ENCODE peak calls at places on chromosome 4, in six cellular contexts. Q is adipocyte; D is nucleus accumbens; B is effector CD8-positive, alpha-beta T cell; F is H7; Y is activated naive CD4-positive, alpha-beta T cell treated with anti-CD3 and anti-CD28 coated beads, Interleukin-2, amount 10 ng/mL, durations not matched to agents 7 days and 5 days. K is an unnamed sample.

GRCh38 chr4:156303708-156304107 is 350.0 kb upstream of the CTSO start:
- DNase-seq in D (no peak), Y (no peak), Q (no peak), B (no peak), F (no peak), K (no peak)

GRCh38 chr4:162959056-162959455 is 207.6 kb downstream of the NAF1 start:
- DNase-seq in Y (no peak), D (no peak), Q (no peak), B (no peak), F (peak), K (peak)

GRCh38 chr4:187732524-187732923 is 263.0 kb upstream of the ZFP42 start:
- DNase-seq in Y (no peak), Q (peak), B (no peak), F (no peak), D (no peak), K (no peak)

GRCh38 chr4:55358668-55359067 is 12.6 kb downstream of the SRD5A3 start:
- DNase-seq in Y (no peak), F (no peak), B (no peak), D (no peak), Q (peak), K (peak)

GRCh38 chr4:127188847-127189246 is 443.9 kb upstream of the INTU start:
- DNase-seq in F (peak), Q (no peak), Y (no peak), B (no peak), D (no peak), K (no peak)

GRCh38 chr4:149790172-149790907 is 25.3 kb downstream of the IQCM start:
- DNase-seq in Q (peak), Y (no peak), D (no peak), F (no peak), B (no peak), K (no peak)

GRCh38 chr4:103075435-103075893 is 1.1 kb downstream of the SLC9B2 start:
- DNase-seq in F (no peak), Q (peak), B (no peak), Y (no peak), D (no peak), K (peak)

GRCh38 chr4:123106741-123107140 is 184.3 kb upstream of the NUDT6 start:
- DNase-seq in F (no peak), Y (no peak), B (no peak), D (no peak), Q (no peak), K (no peak)

GRCh38 chr4:7067147-7067522 is 729 bp downstream of the GRPEL1 start:
- DNase-seq in B (no peak), Q (peak), F (no peak), Y (no peak), D (no peak), K (peak)

GRCh38 chr4:128768373-128768996 is 41.0 kb upstream of the JADE1 start:
- DNase-seq in Q (no peak), F (no peak), B (no peak), D (no peak), Y (no peak), K (peak)

GRCh38 chr4:164730705-164731393 is 23.1 kb upstream of the SMIM31 start:
- DNase-seq in Q (no peak), B (no peak), D (no peak), F (no peak), Y (no peak), K (no peak)

GRCh38 chr4:150167054-150167453 is 88.8 kb downstream of the DCLK2 start:
- DNase-seq in D (no peak), Q (no peak), Y (no peak), F (no peak), B (no peak), K (no peak)

GRCh38 chr4:76630748-76631147 is 195.7 kb downstream of the SHROOM3 start:
- DNase-seq in F (no peak), Y (no peak), B (no peak), Q (no peak), D (no peak), K (no peak)

GRCh38 chr4:6969826-6970800 is 60.5 kb downstream of the TBC1D14 start:
- DNase-seq in Y (no peak), Q (no peak), B (no peak), D (no peak), F (peak), K (no peak)

GRCh38 chr4:10169839-10170387 is 53.3 kb upstream of the WDR1 start:
- DNase-seq in Q (no peak), Y (no peak), B (no peak), F (no peak), D (no peak), K (no peak)

GRCh38 chr4:183960021-183960420 is 54.9 kb downstream of the STOX2 start:
- DNase-seq in Q (peak), Y (no peak), D (peak), F (peak), B (no peak), K (peak)

GRCh38 chr4:12145106-12145505 is 716.4 kb upstream of the HS3ST1 start:
- DNase-seq in Y (no peak), F (no peak), B (no peak), Q (no peak), D (no peak), K (no peak)

K was measured in kidney tubule cell.